ENCODE peak calls at places on chromosome 22, in six cellular contexts. N is K562, O is H1, S is GM12878, B is HepG2, K is SK-N-SH. I is an unnamed sample.

GRCh38 chr22:17121235-17122195 is at the start of gene TMEM121B:
- DNase-seq in S (no peak), O (peak; percentile 68), B (no peak), K (peak; percentile 95), N (peak; percentile 81), I (no peak)

GRCh38 chr22:36377022-36377631 is 10.6 kb downstream of the MYH9 start:
- DNase-seq in B (no peak), S (no peak), N (no peak), K (no peak), O (no peak), I (no peak)

GRCh38 chr22:45271667-45272188 is 13.0 kb upstream of the UPK3A start:
- DNase-seq in B (peak; percentile 50), S (no peak), O (no peak), N (no peak), K (no peak), I (no peak)

GRCh38 chr22:39327995-39328754 is 8.8 kb upstream of the RPL3 start:
- DNase-seq in K (no peak), O (no peak), S (no peak), B (no peak), N (no peak), I (no peak)

GRCh38 chr22:27252282-27253049 is 549.1 kb downstream of the MN1 start:
- DNase-seq in O (no peak), B (no peak), S (no peak), K (no peak), N (no peak), I (no peak)

GRCh38 chr22:50293441-50294318 is 13.8 kb downstream of the PLXNB2 start:
- DNase-seq in S (no peak), K (peak; percentile 60), N (no peak), O (no peak), B (peak; percentile 87), I (no peak)

GRCh38 chr22:43297246-43298061 is 45.7 kb downstream of the SCUBE1 start:
- DNase-seq in O (no peak), K (no peak), B (no peak), N (no peak), S (no peak), I (no peak)

GRCh38 chr22:50014655-50015401 is 2.3 kb upstream of the IL17REL start:
- DNase-seq in K (peak; percentile 62), O (no peak), S (no peak), B (no peak), N (peak; percentile 65), I (no peak)

GRCh38 chr22:37633082-37633692 is 6.3 kb upstream of the SH3BP1 start:
- DNase-seq in K (no peak), B (no peak), O (no peak), N (no peak), S (peak; percentile 74), I (no peak)

GRCh38 chr22:46027219-46028068 is 50.5 kb upstream of the WNT7B start:
- DNase-seq in K (no peak), B (peak; percentile 46), S (no peak), O (no peak), N (peak; percentile 59), I (no peak)

GRCh38 chr22:32917577-32918375 is 116.3 kb downstream of the TIMP3 start:
- DNase-seq in O (no peak), K (no peak), B (no peak), N (no peak), S (no peak), I (no peak)

GRCh38 chr22:44458044-44459020 is 39.7 kb downstream of the RTL6 start:
- DNase-seq in N (no peak), S (no peak), B (no peak), O (no peak), K (no peak), I (no peak)

GRCh38 chr22:36332623-36333331 is 55.0 kb downstream of the MYH9 start:
- DNase-seq in S (peak; percentile 59), K (no peak), N (no peak), O (no peak), B (no peak), I (no peak)

GRCh38 chr22:45731798-45732495 is 60.3 kb downstream of the ATXN10 start:
- DNase-seq in K (no peak), S (no peak), N (no peak), B (peak; percentile 8), O (no peak), I (no peak)

GRCh38 chr22:27507935-27508504 is 293.5 kb downstream of the MN1 start:
- DNase-seq in S (no peak), O (no peak), B (no peak), K (no peak), N (no peak), I (no peak)

GRCh38 chr22:35612903-35613302 is 4.2 kb downstream of the MB start:
- DNase-seq in K (no peak), N (no peak), B (no peak), O (no peak), S (no peak), I (no peak)

GRCh38 chr22:50260801-50261614 is 475 bp downstream of the MAPK12 start:
- DNase-seq in K (peak; percentile 84), S (no peak), B (no peak), N (peak; percentile 57), O (no peak), I (no peak)

GRCh38 chr22:20857247-20857643 is 1.4 kb downstream of the PI4KA start:
- DNase-seq in O (no peak), N (no peak), S (no peak), B (no peak), K (no peak), I (no peak)

GRCh38 chr22:39352301-39352867 is 2.6 kb downstream of the SYNGR1 start:
- DNase-seq in K (no peak), B (no peak), S (no peak), N (no peak), O (no peak), I (no peak)

GRCh38 chr22:39264344-39265116 is 19.7 kb upstream of the PDGFB start:
- DNase-seq in B (no peak), O (no peak), K (no peak), N (no peak), S (no peak), I (no peak)

GRCh38 chr22:46429327-46429853 is 93.9 kb downstream of the TRMU start:
- DNase-seq in N (no peak), O (no peak), B (no peak), S (no peak), K (no peak), I (no peak)

GRCh38 chr22:29912605-29913398 is 29.8 kb downstream of the MTMR3 start:
- DNase-seq in N (no peak), K (no peak), S (no peak), O (no peak), B (no peak), I (no peak)

GRCh38 chr22:50674606-50675552 is 2.3 kb downstream of the SHANK3 start:
- DNase-seq in B (peak; percentile 32), K (peak; percentile 97), O (peak; percentile 57), N (peak; percentile 68), S (no peak), I (peak; percentile 61)

GRCh38 chr22:50595189-50595588 is 5.4 kb upstream of the MAPK8IP2 start:
- DNase-seq in B (no peak), N (no peak), O (no peak), S (no peak), K (no peak), I (no peak)

GRCh38 chr22:23397618-23398567 is 182.2 kb downstream of the IGLL1 start:
- DNase-seq in K (no peak), N (no peak), O (no peak), S (no peak), B (no peak), I (no peak)

GRCh38 chr22:23396362-23397007 is 183.6 kb downstream of the IGLL1 start:
- DNase-seq in N (no peak), S (no peak), O (no peak), B (no peak), K (no peak), I (no peak)

GRCh38 chr22:23398701-23399366 is 181.3 kb downstream of the IGLL1 start:
- DNase-seq in O (no peak), K (no peak), N (no peak), B (no peak), S (no peak), I (no peak)

GRCh38 chr22:23395476-23396361 is 184.4 kb downstream of the IGLL1 start:
- DNase-seq in B (no peak), O (no peak), N (no peak), K (no peak), S (no peak), I (no peak)

DNA sequence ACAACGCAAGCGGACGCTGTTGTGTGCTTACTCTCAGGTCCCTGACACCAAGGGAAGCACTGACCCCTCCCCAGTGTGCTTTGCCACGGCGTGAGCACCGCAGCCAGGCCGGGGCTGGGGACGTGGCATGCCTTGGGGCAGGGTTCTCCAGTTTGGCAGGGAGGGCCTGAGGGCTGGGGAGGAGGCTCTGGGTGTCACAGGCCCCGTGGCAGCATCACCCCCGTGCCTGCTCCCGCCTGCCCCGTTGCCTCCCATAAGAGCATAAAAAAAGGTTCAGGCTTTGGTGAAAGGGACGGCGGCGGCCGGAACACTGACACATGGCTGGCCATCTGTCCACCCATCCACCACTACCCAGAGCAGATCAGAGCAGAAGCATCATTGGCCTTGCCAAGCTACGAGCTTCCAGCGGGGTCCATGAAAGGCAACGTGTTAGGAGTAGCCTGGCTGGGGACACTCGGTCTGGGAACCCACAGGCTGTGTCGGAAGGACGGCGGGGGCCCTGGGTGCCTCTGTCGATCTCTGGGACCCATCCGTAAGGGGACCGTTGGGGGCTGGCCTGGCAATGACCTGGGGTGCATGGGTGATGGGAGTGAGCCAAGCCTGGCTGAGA is 183.0 kb downstream of the IGLL1 start:
- DNase-seq in O (no peak), N (no peak), K (no peak), S (no peak), B (no peak), I (no peak)
- TF ChIP-seq JUND in O (no peak), N (no peak), K (no peak), S (no peak), B (no peak), I (no peak)

GRCh38 chr22:24761888-24762675 is 12.4 kb downstream of the PIWIL3 start:
- DNase-seq in O (no peak), B (no peak), K (no peak), N (no peak), S (no peak), I (no peak)
- TF ChIP-seq YY1 in O (no peak), B (no peak), K (no peak), N (no peak), S (no peak), I (no peak)

DNA sequence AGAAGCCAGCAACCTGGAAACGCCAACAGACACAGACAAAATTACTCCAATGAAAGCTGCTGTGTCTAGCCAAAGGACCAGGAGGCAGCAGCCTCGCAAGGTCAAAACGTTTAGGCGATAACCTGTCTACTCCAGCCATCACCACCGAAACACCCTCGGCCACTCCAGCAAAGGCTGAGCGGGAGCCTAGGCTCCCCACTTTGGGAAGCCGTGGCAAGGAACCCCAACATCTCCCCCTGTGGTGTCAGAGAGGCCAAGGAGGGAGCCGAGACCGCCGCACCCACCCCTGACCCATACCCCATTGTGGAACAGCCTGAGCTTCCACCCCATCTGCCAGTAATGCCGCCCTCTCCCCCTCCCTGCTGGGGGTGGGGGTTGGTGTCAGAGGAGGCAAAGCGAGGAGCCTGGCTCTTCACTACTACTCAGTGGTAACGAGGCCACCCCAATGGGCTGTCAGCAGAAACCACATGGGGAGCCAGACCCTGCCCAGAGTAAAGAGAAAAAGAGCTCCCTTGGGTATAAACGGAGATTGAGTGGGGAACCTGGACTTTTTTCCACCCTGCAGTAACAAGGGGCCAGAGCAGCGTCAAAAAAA is 33.9 kb upstream of the SEPTIN5 start:
- DNase-seq in O (no peak), S (no peak), B (no peak), K (no peak), N (no peak), I (no peak)
- TF ChIP-seq JUND in O (no peak), S (no peak), B (no peak), K (no peak), N (no peak), I (no peak)

GRCh38 chr22:41401781-41402648 is 20.3 kb downstream of the TEF start:
- DNase-seq in K (peak; percentile 81), O (no peak), B (peak; percentile 70), S (no peak), N (no peak), I (no peak)
- TF ChIP-seq YY1 in K (no peak), O (no peak), B (no peak), S (no peak), N (no peak), I (no peak)